ENCODE peak calls at places on chromosome 15, in eight cellular contexts. One of them, this sample, is unnamed.

GRCh38 chr15:73926191-73927002 is at the start of gene LOXL1:
- DNase-seq in astrocyte of the spinal cord: peak
- DNase-seq in NCI-H524: peak
- DNase-seq in stimulated activated CD8-positive, alpha-beta memory T cell treated with anti-CD3 and anti-CD28 coated beads, Interleukin-7, amount 100 ng/mL, for 1 hour: no peak
- DNase-seq in foreskin keratinocyte: peak
- DNase-seq in activated T-cell treated with anti-CD3 and anti-CD28 coated beads, Interleukin-2, amount 50 U/mL, for 72 hours: no peak
- DNase-seq in activated gamma-delta T cell: no peak
- DNase-seq in sciatic nerve: peak
- DNase-seq in this sample: no peak

GRCh38 chr15:101255615-101256350 is 3.9 kb upstream of the CHSY1 start:
- DNase-seq in activated T-cell treated with anti-CD3 and anti-CD28 coated beads, Interleukin-2, amount 50 U/mL, for 72 hours: no peak
- DNase-seq in astrocyte of the spinal cord: peak
- DNase-seq in activated gamma-delta T cell: no peak
- DNase-seq in NCI-H524: peak
- DNase-seq in sciatic nerve: no peak
- DNase-seq in foreskin keratinocyte: peak
- DNase-seq in stimulated activated CD8-positive, alpha-beta memory T cell treated with anti-CD3 and anti-CD28 coated beads, Interleukin-7, amount 100 ng/mL, for 1 hour: no peak
- DNase-seq in this sample: no peak

GRCh38 chr15:88218557-88219214 is 37.9 kb downstream of the NTRK3 start:
- DNase-seq in foreskin keratinocyte: no peak
- DNase-seq in NCI-H524: peak
- DNase-seq in sciatic nerve: no peak
- DNase-seq in activated gamma-delta T cell: no peak
- DNase-seq in activated T-cell treated with anti-CD3 and anti-CD28 coated beads, Interleukin-2, amount 50 U/mL, for 72 hours: no peak
- DNase-seq in stimulated activated CD8-positive, alpha-beta memory T cell treated with anti-CD3 and anti-CD28 coated beads, Interleukin-7, amount 100 ng/mL, for 1 hour: no peak
- DNase-seq in astrocyte of the spinal cord: no peak
- DNase-seq in this sample: no peak

GRCh38 chr15:78105541-78106241 is 13.3 kb downstream of the SH2D7 start:
- DNase-seq in astrocyte of the spinal cord: no peak
- DNase-seq in stimulated activated CD8-positive, alpha-beta memory T cell treated with anti-CD3 and anti-CD28 coated beads, Interleukin-7, amount 100 ng/mL, for 1 hour: no peak
- DNase-seq in foreskin keratinocyte: no peak
- DNase-seq in sciatic nerve: peak
- DNase-seq in activated gamma-delta T cell: no peak
- DNase-seq in activated T-cell treated with anti-CD3 and anti-CD28 coated beads, Interleukin-2, amount 50 U/mL, for 72 hours: no peak
- DNase-seq in NCI-H524: no peak
- DNase-seq in this sample: no peak

GRCh38 chr15:22942877-22943276 is 37.3 kb downstream of the CYFIP1 start:
- DNase-seq in sciatic nerve: no peak
- DNase-seq in foreskin keratinocyte: no peak
- DNase-seq in stimulated activated CD8-positive, alpha-beta memory T cell treated with anti-CD3 and anti-CD28 coated beads, Interleukin-7, amount 100 ng/mL, for 1 hour: no peak
- DNase-seq in NCI-H524: no peak
- DNase-seq in astrocyte of the spinal cord: no peak
- DNase-seq in activated gamma-delta T cell: no peak
- DNase-seq in activated T-cell treated with anti-CD3 and anti-CD28 coated beads, Interleukin-2, amount 50 U/mL, for 72 hours: no peak
- DNase-seq in this sample: no peak

GRCh38 chr15:33200444-33200843 is 5.9 kb upstream of the FMN1 start:
- DNase-seq in astrocyte of the spinal cord: no peak
- DNase-seq in sciatic nerve: no peak
- DNase-seq in activated gamma-delta T cell: no peak
- DNase-seq in stimulated activated CD8-positive, alpha-beta memory T cell treated with anti-CD3 and anti-CD28 coated beads, Interleukin-7, amount 100 ng/mL, for 1 hour: no peak
- DNase-seq in foreskin keratinocyte: no peak
- DNase-seq in activated T-cell treated with anti-CD3 and anti-CD28 coated beads, Interleukin-2, amount 50 U/mL, for 72 hours: no peak
- DNase-seq in NCI-H524: no peak
- DNase-seq in this sample: no peak

GRCh38 chr15:64883097-64883581 is 28.6 kb upstream of the ANKDD1A start:
- DNase-seq in stimulated activated CD8-positive, alpha-beta memory T cell treated with anti-CD3 and anti-CD28 coated beads, Interleukin-7, amount 100 ng/mL, for 1 hour: no peak
- DNase-seq in activated gamma-delta T cell: no peak
- DNase-seq in astrocyte of the spinal cord: no peak
- DNase-seq in sciatic nerve: no peak
- DNase-seq in NCI-H524: no peak
- DNase-seq in foreskin keratinocyte: peak
- DNase-seq in activated T-cell treated with anti-CD3 and anti-CD28 coated beads, Interleukin-2, amount 50 U/mL, for 72 hours: peak
- DNase-seq in this sample: no peak

GRCh38 chr15:51312754-51313390 is 25.5 kb downstream of the CYP19A1 start:
- DNase-seq in sciatic nerve: no peak
- DNase-seq in stimulated activated CD8-positive, alpha-beta memory T cell treated with anti-CD3 and anti-CD28 coated beads, Interleukin-7, amount 100 ng/mL, for 1 hour: no peak
- DNase-seq in activated gamma-delta T cell: no peak
- DNase-seq in foreskin keratinocyte: peak
- DNase-seq in activated T-cell treated with anti-CD3 and anti-CD28 coated beads, Interleukin-2, amount 50 U/mL, for 72 hours: no peak
- DNase-seq in NCI-H524: no peak
- DNase-seq in astrocyte of the spinal cord: no peak
- DNase-seq in this sample: no peak

GRCh38 chr15:65828566-65828965 is 36.5 kb upstream of the DENND4A start:
- DNase-seq in stimulated activated CD8-positive, alpha-beta memory T cell treated with anti-CD3 and anti-CD28 coated beads, Interleukin-7, amount 100 ng/mL, for 1 hour: no peak
- DNase-seq in astrocyte of the spinal cord: no peak
- DNase-seq in NCI-H524: no peak
- DNase-seq in activated T-cell treated with anti-CD3 and anti-CD28 coated beads, Interleukin-2, amount 50 U/mL, for 72 hours: no peak
- DNase-seq in foreskin keratinocyte: no peak
- DNase-seq in activated gamma-delta T cell: no peak
- DNase-seq in sciatic nerve: no peak
- DNase-seq in this sample: no peak

GRCh38 chr15:79430901-79431635 is 1.1 kb upstream of the MINAR1 start:
- DNase-seq in stimulated activated CD8-positive, alpha-beta memory T cell treated with anti-CD3 and anti-CD28 coated beads, Interleukin-7, amount 100 ng/mL, for 1 hour: no peak
- DNase-seq in NCI-H524: peak
- DNase-seq in sciatic nerve: no peak
- DNase-seq in foreskin keratinocyte: no peak
- DNase-seq in activated T-cell treated with anti-CD3 and anti-CD28 coated beads, Interleukin-2, amount 50 U/mL, for 72 hours: no peak
- DNase-seq in astrocyte of the spinal cord: no peak
- DNase-seq in activated gamma-delta T cell: no peak
- DNase-seq in this sample: no peak

GRCh38 chr15:77144028-77144427 is 73.1 kb upstream of the TSPAN3 start:
- DNase-seq in stimulated activated CD8-positive, alpha-beta memory T cell treated with anti-CD3 and anti-CD28 coated beads, Interleukin-7, amount 100 ng/mL, for 1 hour: no peak
- DNase-seq in foreskin keratinocyte: no peak
- DNase-seq in activated T-cell treated with anti-CD3 and anti-CD28 coated beads, Interleukin-2, amount 50 U/mL, for 72 hours: no peak
- DNase-seq in NCI-H524: no peak
- DNase-seq in astrocyte of the spinal cord: no peak
- DNase-seq in activated gamma-delta T cell: no peak
- DNase-seq in sciatic nerve: no peak
- DNase-seq in this sample: no peak

GRCh38 chr15:71800835-71801745 is 9.3 kb upstream of the NR2E3 start:
- DNase-seq in activated T-cell treated with anti-CD3 and anti-CD28 coated beads, Interleukin-2, amount 50 U/mL, for 72 hours: peak
- DNase-seq in foreskin keratinocyte: no peak
- DNase-seq in stimulated activated CD8-positive, alpha-beta memory T cell treated with anti-CD3 and anti-CD28 coated beads, Interleukin-7, amount 100 ng/mL, for 1 hour: no peak
- DNase-seq in NCI-H524: peak
- DNase-seq in activated gamma-delta T cell: no peak
- DNase-seq in sciatic nerve: no peak
- DNase-seq in astrocyte of the spinal cord: peak
- DNase-seq in this sample: no peak

GRCh38 chr15:48481802-48482201 is 150.6 kb downstream of the DUT start:
- DNase-seq in activated gamma-delta T cell: no peak
- DNase-seq in activated T-cell treated with anti-CD3 and anti-CD28 coated beads, Interleukin-2, amount 50 U/mL, for 72 hours: no peak
- DNase-seq in foreskin keratinocyte: no peak
- DNase-seq in astrocyte of the spinal cord: peak
- DNase-seq in stimulated activated CD8-positive, alpha-beta memory T cell treated with anti-CD3 and anti-CD28 coated beads, Interleukin-7, amount 100 ng/mL, for 1 hour: no peak
- DNase-seq in sciatic nerve: no peak
- DNase-seq in NCI-H524: peak
- DNase-seq in this sample: no peak

GRCh38 chr15:42085236-42085605 is 9.1 kb downstream of the PLA2G4D start:
- DNase-seq in sciatic nerve: no peak
- DNase-seq in activated gamma-delta T cell: no peak
- DNase-seq in stimulated activated CD8-positive, alpha-beta memory T cell treated with anti-CD3 and anti-CD28 coated beads, Interleukin-7, amount 100 ng/mL, for 1 hour: no peak
- DNase-seq in astrocyte of the spinal cord: no peak
- DNase-seq in foreskin keratinocyte: no peak
- DNase-seq in activated T-cell treated with anti-CD3 and anti-CD28 coated beads, Interleukin-2, amount 50 U/mL, for 72 hours: no peak
- DNase-seq in NCI-H524: no peak
- DNase-seq in this sample: no peak

GRCh38 chr15:29656636-29657475 is 165.4 kb downstream of the TJP1 start:
- DNase-seq in foreskin keratinocyte: no peak
- DNase-seq in sciatic nerve: no peak
- DNase-seq in astrocyte of the spinal cord: no peak
- DNase-seq in activated gamma-delta T cell: no peak
- DNase-seq in stimulated activated CD8-positive, alpha-beta memory T cell treated with anti-CD3 and anti-CD28 coated beads, Interleukin-7, amount 100 ng/mL, for 1 hour: no peak
- DNase-seq in activated T-cell treated with anti-CD3 and anti-CD28 coated beads, Interleukin-2, amount 50 U/mL, for 72 hours: no peak
- DNase-seq in NCI-H524: no peak
- DNase-seq in this sample: no peak

GRCh38 chr15:77070180-77070499 is 769 bp downstream of the TSPAN3 start:
- DNase-seq in activated gamma-delta T cell: no peak
- DNase-seq in stimulated activated CD8-positive, alpha-beta memory T cell treated with anti-CD3 and anti-CD28 coated beads, Interleukin-7, amount 100 ng/mL, for 1 hour: no peak
- DNase-seq in foreskin keratinocyte: no peak
- DNase-seq in sciatic nerve: no peak
- DNase-seq in NCI-H524: no peak
- DNase-seq in activated T-cell treated with anti-CD3 and anti-CD28 coated beads, Interleukin-2, amount 50 U/mL, for 72 hours: no peak
- DNase-seq in astrocyte of the spinal cord: no peak
- DNase-seq in this sample: no peak

GRCh38 chr15:96345560-96346389 is 15.3 kb downstream of the NR2F2 start:
- DNase-seq in foreskin keratinocyte: no peak
- DNase-seq in activated T-cell treated with anti-CD3 and anti-CD28 coated beads, Interleukin-2, amount 50 U/mL, for 72 hours: peak
- DNase-seq in astrocyte of the spinal cord: peak
- DNase-seq in stimulated activated CD8-positive, alpha-beta memory T cell treated with anti-CD3 and anti-CD28 coated beads, Interleukin-7, amount 100 ng/mL, for 1 hour: no peak
- DNase-seq in NCI-H524: peak
- DNase-seq in activated gamma-delta T cell: no peak
- DNase-seq in sciatic nerve: peak
- DNase-seq in this sample: peak

GRCh38 chr15:58748787-58749531 is 548 bp downstream of the ADAM10 start:
- DNase-seq in sciatic nerve: peak
- DNase-seq in foreskin keratinocyte: no peak
- DNase-seq in astrocyte of the spinal cord: peak
- DNase-seq in activated T-cell treated with anti-CD3 and anti-CD28 coated beads, Interleukin-2, amount 50 U/mL, for 72 hours: peak
- DNase-seq in NCI-H524: peak
- DNase-seq in activated gamma-delta T cell: peak
- DNase-seq in stimulated activated CD8-positive, alpha-beta memory T cell treated with anti-CD3 and anti-CD28 coated beads, Interleukin-7, amount 100 ng/mL, for 1 hour: no peak
- DNase-seq in this sample: peak

GRCh38 chr15:79769081-79769481 is 127.7 kb downstream of the MTHFS start:
- DNase-seq in astrocyte of the spinal cord: no peak
- DNase-seq in NCI-H524: peak
- DNase-seq in activated T-cell treated with anti-CD3 and anti-CD28 coated beads, Interleukin-2, amount 50 U/mL, for 72 hours: no peak
- DNase-seq in foreskin keratinocyte: no peak
- DNase-seq in activated gamma-delta T cell: no peak
- DNase-seq in stimulated activated CD8-positive, alpha-beta memory T cell treated with anti-CD3 and anti-CD28 coated beads, Interleukin-7, amount 100 ng/mL, for 1 hour: no peak
- DNase-seq in sciatic nerve: no peak
- DNase-seq in this sample: no peak

GRCh38 chr15:50906954-50907865 is 1.3 kb upstream of the AP4E1 start:
- DNase-seq in astrocyte of the spinal cord: no peak
- DNase-seq in activated T-cell treated with anti-CD3 and anti-CD28 coated beads, Interleukin-2, amount 50 U/mL, for 72 hours: peak
- DNase-seq in NCI-H524: no peak
- DNase-seq in sciatic nerve: no peak
- DNase-seq in foreskin keratinocyte: peak
- DNase-seq in stimulated activated CD8-positive, alpha-beta memory T cell treated with anti-CD3 and anti-CD28 coated beads, Interleukin-7, amount 100 ng/mL, for 1 hour: peak
- DNase-seq in activated gamma-delta T cell: no peak
- DNase-seq in this sample: no peak

This sample was measured in omental fat pad.